ENCODE peak calls at places on chromosomes 5 and 9, in five cellular contexts. K is DND-41, G is cardiac muscle cell, C is psoas muscle, J is H1. T is an unnamed sample.

GRCh38 chr9:21470126-21470525 is 12.0 kb downstream of the IFNE start:
- DNase-seq in K (no peak), G (no peak), C (no peak), J (no peak), T (no peak)

GRCh38 chr9:127214421-127215265 is 49.9 kb upstream of the GARNL3 start:
- DNase-seq in K (peak; percentile 42), G (peak; percentile 81), C (no peak), J (no peak), T (peak; percentile 78)

GRCh38 chr5:129996896-129997295 is 92.6 kb downstream of the CHSY3 start:
- DNase-seq in K (no peak), G (no peak), C (no peak), J (no peak), T (no peak)

GRCh38 chr5:173563246-173563645 is 53.2 kb downstream of the BOD1 start:
- DNase-seq in K (no peak), G (no peak), C (no peak), J (no peak), T (no peak)

GRCh38 chr5:16754621-16755020 is 137.8 kb upstream of the RETREG1 start:
- DNase-seq in K (no peak), G (no peak), C (no peak), J (no peak), T (no peak)

GRCh38 chr5:154756203-154756870 is 1.2 kb downstream of the LARP1 start:
- DNase-seq in K (peak; percentile 50), G (peak; percentile 59), C (peak; percentile 77), J (no peak), T (peak; percentile 49)

GRCh38 chr9:21031091-21031817 is at the start of gene HACD4:
- DNase-seq in K (no peak), G (peak; percentile 52), C (peak; percentile 74), J (peak; percentile 57), T (no peak)

GRCh38 chr5:55492449-55492848 is 42.3 kb downstream of the PLPP1 start:
- DNase-seq in K (no peak), G (no peak), C (no peak), J (no peak), T (no peak)

GRCh38 chr9:120974921-120975320 is 48.3 kb upstream of the TRAF1 start:
- DNase-seq in K (peak; percentile 20), G (no peak), C (no peak), J (no peak), T (no peak)

GRCh38 chr9:136051568-136052432 is 43.3 kb downstream of the NACC2 start:
- DNase-seq in K (no peak), G (peak; percentile 52), C (no peak), J (peak; percentile 50), T (peak; percentile 51)

GRCh38 chr5:123209163-123210013 is 120.3 kb downstream of the PRDM6 start:
- DNase-seq in K (no peak), G (no peak), C (no peak), J (no peak), T (no peak)

GRCh38 chr9:19232117-19232829 is 1.8 kb downstream of the DENND4C start:
- DNase-seq in K (no peak), G (no peak), C (no peak), J (no peak), T (no peak)

GRCh38 chr5:133051117-133051546 is 681 bp upstream of the HSPA4 start:
- DNase-seq in K (no peak), G (no peak), C (no peak), J (no peak), T (no peak)

GRCh38 chr9:134895849-134896833 is 15.5 kb downstream of the FCN2 start:
- DNase-seq in K (no peak), G (peak; percentile 39), C (no peak), J (no peak), T (peak; percentile 81)

GRCh38 chr9:35617548-35617947 is 665 bp downstream of the CD72 start:
- DNase-seq in K (no peak), G (no peak), C (no peak), J (no peak), T (no peak)

GRCh38 chr9:35618854-35619799 is 914 bp upstream of the CD72 start:
- DNase-seq in K (peak; percentile 94), G (no peak), C (peak; percentile 56), J (no peak), T (no peak)

GRCh38 chr9:35616681-35617459 is 1.3 kb downstream of the CD72 start:
- DNase-seq in K (no peak), G (peak; percentile 69), C (peak; percentile 84), J (no peak), T (peak; percentile 61)

GRCh38 chr9:35618325-35618727 is at the start of gene CD72:
- DNase-seq in K (no peak), G (no peak), C (peak; percentile 46), J (no peak), T (no peak)

DNA sequence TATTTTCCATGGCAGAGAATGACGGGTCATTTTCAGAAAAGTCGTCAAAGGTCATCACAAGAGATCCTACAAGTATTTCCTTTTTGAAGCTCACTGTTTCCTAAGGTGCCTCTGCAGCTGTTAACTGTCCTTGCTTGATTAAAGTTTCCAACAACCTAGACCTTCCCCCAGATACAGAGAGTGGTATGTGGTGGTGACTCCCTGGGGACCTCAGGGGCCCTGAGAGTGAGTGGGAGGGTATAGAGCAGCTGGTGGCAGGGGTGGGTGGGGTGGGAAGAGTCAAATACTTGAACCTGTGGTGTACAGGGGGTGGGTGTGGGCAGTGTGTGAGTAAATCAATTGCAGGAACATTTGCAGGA is 1.6 kb upstream of the CD72 start:
- DNase-seq in K (peak; percentile 89), G (no peak), C (no peak), J (no peak), T (no peak)
- H3K4me3 ChIP-seq in K (no peak overlapping the region), G (no peak overlapping the region), C (no peak overlapping the region), J (no peak overlapping the region), T (no peak overlapping the region)

GRCh38 chr5:11047625-11048024 is 286.6 kb upstream of the DAP start:
- DNase-seq in K (no peak), G (no peak), C (no peak), J (no peak), T (no peak)

GRCh38 chr5:11045411-11045810 is 284.4 kb upstream of the DAP start:
- DNase-seq in K (no peak), G (no peak), C (no peak), J (no peak), T (no peak)

GRCh38 chr5:11046160-11046559 is 285.1 kb upstream of the DAP start:
- DNase-seq in K (no peak), G (peak; percentile 2), C (no peak), J (no peak), T (no peak)

GRCh38 chr5:11048760-11049159 is 287.7 kb upstream of the DAP start:
- DNase-seq in K (no peak), G (no peak), C (no peak), J (no peak), T (no peak)

DNA sequence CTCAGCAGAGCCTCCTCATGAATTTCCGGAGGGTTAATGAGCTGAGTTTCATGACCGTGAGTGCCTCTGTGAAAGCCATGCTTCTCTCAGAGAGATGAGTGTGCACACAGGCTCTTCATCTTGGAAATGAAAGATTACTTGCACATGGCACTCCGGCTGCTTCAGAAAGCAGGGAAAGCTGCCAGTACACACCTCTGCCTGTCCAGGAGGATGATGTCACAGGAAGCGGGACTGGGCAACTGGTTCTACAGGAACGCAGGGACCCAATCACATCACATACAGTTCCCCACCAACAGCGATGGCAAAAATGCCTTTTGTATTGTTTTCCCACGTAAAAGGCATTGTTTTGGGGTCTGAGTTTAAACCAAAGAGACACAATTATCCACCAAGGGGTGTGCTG is 286.0 kb upstream of the DAP start:
- DNase-seq in K (no peak), G (no peak), C (no peak), J (no peak), T (no peak)
- H3K4me1 ChIP-seq in K (no peaks in the 10 kb centered on the region), G (no peaks in the 10 kb centered on the region), C (no peaks in the 10 kb centered on the region), J (peaks cover 3% of the 10 kb centered on the region), T (no peaks in the 10 kb centered on the region)

GRCh38 chr5:33941090-33941489 is 4.9 kb downstream of the RXFP3 start:
- DNase-seq in K (no peak), G (no peak), C (no peak), J (no peak), T (no peak)

GRCh38 chr5:33938881-33939280 is 2.7 kb downstream of the RXFP3 start:
- DNase-seq in K (no peak), G (no peak), C (no peak), J (no peak), T (no peak)

GRCh38 chr5:33937700-33938506 is 1.7 kb downstream of the RXFP3 start:
- DNase-seq in K (no peak), G (no peak), C (no peak), J (no peak), T (no peak)

GRCh38 chr5:33938507-33938796 is 2.3 kb downstream of the RXFP3 start:
- DNase-seq in K (no peak), G (no peak), C (peak; percentile 36), J (no peak), T (no peak)

DNA sequence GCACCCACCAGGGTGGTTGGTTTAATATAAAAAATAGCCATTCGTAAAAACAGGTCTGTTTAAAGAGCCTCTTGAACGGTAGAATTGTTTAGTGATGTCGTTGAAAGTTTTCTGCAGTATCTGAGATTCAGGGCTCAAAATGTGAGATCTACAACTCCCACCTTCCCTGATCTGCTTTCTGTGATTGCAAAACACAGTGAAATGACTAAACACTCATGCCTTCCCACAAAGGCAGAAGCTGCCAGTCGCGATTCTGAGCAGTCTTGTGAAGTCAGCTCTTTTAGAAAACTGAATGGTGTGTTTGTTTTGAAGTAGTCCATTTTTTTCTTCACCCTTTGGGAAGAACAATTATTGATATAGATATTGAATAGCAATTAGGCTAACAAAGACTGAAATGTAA is 3.7 kb downstream of the RXFP3 start:
- DNase-seq in K (no peak), G (no peak), C (no peak), J (no peak), T (no peak)
- H3K27me3 ChIP-seq in K (no peaks in the 10 kb centered on the region), G (peaks cover 27% of the 10 kb centered on the region), C (peaks cover 27% of the 10 kb centered on the region), J (peaks cover 15% of the 10 kb centered on the region), T (peaks cover 76% of the 10 kb centered on the region)

DNA sequence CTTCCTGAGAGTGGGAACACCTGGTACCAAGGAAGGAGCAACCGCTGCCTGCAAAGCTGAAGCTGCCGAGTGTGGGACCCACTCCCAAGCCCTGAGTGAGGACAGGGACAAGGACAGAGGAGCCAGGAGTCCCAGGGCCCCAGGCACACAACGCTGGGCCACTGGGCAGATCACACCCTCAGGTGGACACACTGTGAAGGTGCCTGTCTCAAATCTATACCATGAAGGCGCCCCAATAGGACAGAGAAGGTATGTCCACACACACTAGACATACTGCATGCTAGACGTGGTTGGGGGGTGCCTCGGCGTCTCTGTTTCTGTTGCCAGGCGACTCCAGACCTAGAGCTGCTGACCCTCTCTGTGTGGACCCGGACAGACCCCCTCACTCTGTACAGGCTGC is 60.9 kb downstream of the ROR2 start:
- DNase-seq in K (no peak), G (no peak), C (no peak), J (no peak), T (no peak)
- H3K4me3 ChIP-seq in K (no peak overlapping the region), G (no peak overlapping the region), C (no peak overlapping the region), J (no peak overlapping the region), T (no peak overlapping the region)

DNA sequence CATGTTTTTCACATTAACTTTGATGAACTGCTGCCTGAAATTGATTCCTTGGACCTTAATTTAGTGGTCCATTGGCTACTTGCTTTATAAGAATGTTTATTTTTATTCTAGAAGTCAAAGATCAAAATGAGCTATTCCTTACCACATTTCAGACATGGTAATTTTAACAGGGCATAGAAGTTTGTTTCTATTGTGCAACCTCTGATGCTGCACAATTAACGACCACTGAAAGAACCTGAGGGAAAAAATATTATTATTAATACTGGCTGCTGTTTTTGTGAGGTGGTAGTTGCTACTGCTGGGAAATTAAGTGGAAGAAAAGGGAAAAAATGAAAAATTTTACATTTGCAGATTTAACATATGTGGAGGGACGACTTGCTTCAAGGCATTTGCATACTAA is 37.9 kb upstream of the RAB3C start:
- DNase-seq in K (no peak), G (no peak), C (no peak), J (no peak), T (no peak)
- H3K4me1 ChIP-seq in K (no peaks in the 10 kb centered on the region), G (no peaks in the 10 kb centered on the region), C (no peaks in the 10 kb centered on the region), J (no peaks in the 10 kb centered on the region), T (peaks cover 10% of the 10 kb centered on the region)